ENCODE peak calls at places on chromosome 21, in eight cellular contexts. One of them, this sample, is unnamed.

GRCh38 chr21:42081138-42081537 is 10.0 kb downstream of the UMODL1 start:
- DNase-seq in heart right ventricle: no peak
- DNase-seq in fibroblast of lung: peak; percentile 37
- DNase-seq in left ventricle myocardium inferior: no peak
- DNase-seq in lower lobe of right lung: no peak
- DNase-seq in prostate gland: no peak
- DNase-seq in pancreas: no peak
- DNase-seq in testis: no peak
- DNase-seq in this sample: no peak

GRCh38 chr21:29224006-29224405 is 74.7 kb upstream of the BACH1 start:
- DNase-seq in heart right ventricle: no peak
- DNase-seq in fibroblast of lung: no peak
- DNase-seq in left ventricle myocardium inferior: no peak
- DNase-seq in lower lobe of right lung: no peak
- DNase-seq in prostate gland: no peak
- DNase-seq in pancreas: no peak
- DNase-seq in testis: no peak
- DNase-seq in this sample: no peak

GRCh38 chr21:35316933-35317332 is 267.8 kb upstream of the RUNX1 start:
- DNase-seq in heart right ventricle: no peak
- DNase-seq in fibroblast of lung: peak; percentile 87
- DNase-seq in left ventricle myocardium inferior: no peak
- DNase-seq in lower lobe of right lung: no peak
- DNase-seq in prostate gland: no peak
- DNase-seq in pancreas: no peak
- DNase-seq in testis: no peak
- DNase-seq in this sample: peak; percentile 54

GRCh38 chr21:25283720-25284119 is 323.6 kb downstream of the MRPL39 start:
- DNase-seq in heart right ventricle: no peak
- DNase-seq in fibroblast of lung: peak; percentile 25
- DNase-seq in left ventricle myocardium inferior: no peak
- DNase-seq in lower lobe of right lung: no peak
- DNase-seq in prostate gland: no peak
- DNase-seq in pancreas: no peak
- DNase-seq in testis: no peak
- DNase-seq in this sample: no peak

GRCh38 chr21:36589352-36589971 is 109.5 kb upstream of the SIM2 start:
- DNase-seq in heart right ventricle: peak; percentile 30
- DNase-seq in fibroblast of lung: peak; percentile 13
- DNase-seq in left ventricle myocardium inferior: no peak
- DNase-seq in lower lobe of right lung: peak; percentile 53
- DNase-seq in prostate gland: no peak
- DNase-seq in pancreas: peak; percentile 76
- DNase-seq in testis: peak; percentile 61
- DNase-seq in this sample: peak; percentile 21

GRCh38 chr21:37257526-37257966 is 9.6 kb downstream of the VPS26C start:
- DNase-seq in heart right ventricle: no peak
- DNase-seq in fibroblast of lung: peak; percentile 33
- DNase-seq in left ventricle myocardium inferior: peak; percentile 23
- DNase-seq in lower lobe of right lung: peak; percentile 56
- DNase-seq in prostate gland: peak; percentile 6
- DNase-seq in pancreas: peak; percentile 26
- DNase-seq in testis: peak; percentile 42
- DNase-seq in this sample: peak; percentile 45

GRCh38 chr21:36059823-36060158 is 535 bp downstream of the SETD4 start:
- DNase-seq in heart right ventricle: peak; percentile 43
- DNase-seq in fibroblast of lung: no peak
- DNase-seq in left ventricle myocardium inferior: peak; percentile 36
- DNase-seq in lower lobe of right lung: no peak
- DNase-seq in prostate gland: peak; percentile 14
- DNase-seq in pancreas: peak; percentile 46
- DNase-seq in testis: peak; percentile 73
- DNase-seq in this sample: no peak

GRCh38 chr21:37983336-37984095 is 67.3 kb upstream of the KCNJ6 start:
- DNase-seq in heart right ventricle: no peak
- DNase-seq in fibroblast of lung: peak; percentile 15
- DNase-seq in left ventricle myocardium inferior: no peak
- DNase-seq in lower lobe of right lung: no peak
- DNase-seq in prostate gland: no peak
- DNase-seq in pancreas: no peak
- DNase-seq in testis: no peak
- DNase-seq in this sample: no peak

GRCh38 chr21:36847189-36847588 is 119.3 kb downstream of the HLCS start:
- DNase-seq in heart right ventricle: no peak
- DNase-seq in fibroblast of lung: peak; percentile 77
- DNase-seq in left ventricle myocardium inferior: no peak
- DNase-seq in lower lobe of right lung: no peak
- DNase-seq in prostate gland: peak; percentile 31
- DNase-seq in pancreas: no peak
- DNase-seq in testis: no peak
- DNase-seq in this sample: no peak

GRCh38 chr21:35578831-35579470 is 481.4 kb downstream of the SETD4 start:
- DNase-seq in heart right ventricle: no peak
- DNase-seq in fibroblast of lung: peak; percentile 68
- DNase-seq in left ventricle myocardium inferior: no peak
- DNase-seq in lower lobe of right lung: no peak
- DNase-seq in prostate gland: no peak
- DNase-seq in pancreas: no peak
- DNase-seq in testis: no peak
- DNase-seq in this sample: no peak

GRCh38 chr21:42225571-42226155 is 6.7 kb downstream of the ABCG1 start:
- DNase-seq in heart right ventricle: no peak
- DNase-seq in fibroblast of lung: no peak
- DNase-seq in left ventricle myocardium inferior: no peak
- DNase-seq in lower lobe of right lung: peak; percentile 15
- DNase-seq in prostate gland: no peak
- DNase-seq in pancreas: no peak
- DNase-seq in testis: no peak
- DNase-seq in this sample: no peak

GRCh38 chr21:30600787-30601186 is at the start of gene KRTAP22-1:
- DNase-seq in heart right ventricle: no peak
- DNase-seq in fibroblast of lung: no peak
- DNase-seq in left ventricle myocardium inferior: no peak
- DNase-seq in lower lobe of right lung: no peak
- DNase-seq in prostate gland: no peak
- DNase-seq in pancreas: no peak
- DNase-seq in testis: no peak
- DNase-seq in this sample: no peak

GRCh38 chr21:36310016-36310415 is 10.0 kb upstream of the MORC3 start:
- DNase-seq in heart right ventricle: no peak
- DNase-seq in fibroblast of lung: no peak
- DNase-seq in left ventricle myocardium inferior: no peak
- DNase-seq in lower lobe of right lung: no peak
- DNase-seq in prostate gland: no peak
- DNase-seq in pancreas: no peak
- DNase-seq in testis: no peak
- DNase-seq in this sample: no peak

GRCh38 chr21:28781602-28782274 is 210.9 kb downstream of the LTN1 start:
- DNase-seq in heart right ventricle: no peak
- DNase-seq in fibroblast of lung: no peak
- DNase-seq in left ventricle myocardium inferior: no peak
- DNase-seq in lower lobe of right lung: no peak
- DNase-seq in prostate gland: no peak
- DNase-seq in pancreas: no peak
- DNase-seq in testis: no peak
- DNase-seq in this sample: peak; percentile 9

GRCh38 chr21:41622201-41622600 is 114.2 kb upstream of the TMPRSS2 start:
- DNase-seq in heart right ventricle: no peak
- DNase-seq in fibroblast of lung: no peak
- DNase-seq in left ventricle myocardium inferior: no peak
- DNase-seq in lower lobe of right lung: no peak
- DNase-seq in prostate gland: no peak
- DNase-seq in pancreas: no peak
- DNase-seq in testis: no peak
- DNase-seq in this sample: no peak

GRCh38 chr21:45289655-45290515 is 2.2 kb upstream of the POFUT2 start:
- DNase-seq in heart right ventricle: no peak
- DNase-seq in fibroblast of lung: peak; percentile 20
- DNase-seq in left ventricle myocardium inferior: no peak
- DNase-seq in lower lobe of right lung: peak; percentile 20
- DNase-seq in prostate gland: no peak
- DNase-seq in pancreas: no peak
- DNase-seq in testis: peak; percentile 11
- DNase-seq in this sample: no peak

GRCh38 chr21:45011911-45012660 is 62.3 kb upstream of the ADARB1 start:
- DNase-seq in heart right ventricle: peak; percentile 15
- DNase-seq in fibroblast of lung: peak; percentile 91
- DNase-seq in left ventricle myocardium inferior: peak; percentile 16
- DNase-seq in lower lobe of right lung: peak; percentile 36
- DNase-seq in prostate gland: no peak
- DNase-seq in pancreas: peak; percentile 12
- DNase-seq in testis: no peak
- DNase-seq in this sample: no peak

GRCh38 chr21:35329940-35330670 is 281.0 kb upstream of the RUNX1 start:
- DNase-seq in heart right ventricle: no peak
- DNase-seq in fibroblast of lung: peak; percentile 33
- DNase-seq in left ventricle myocardium inferior: no peak
- DNase-seq in lower lobe of right lung: no peak
- DNase-seq in prostate gland: no peak
- DNase-seq in pancreas: no peak
- DNase-seq in testis: peak; percentile 54
- DNase-seq in this sample: no peak

GRCh38 chr21:43904316-43904925 is 39.4 kb downstream of the AGPAT3 start:
- DNase-seq in heart right ventricle: no peak
- DNase-seq in fibroblast of lung: no peak
- DNase-seq in left ventricle myocardium inferior: no peak
- DNase-seq in lower lobe of right lung: no peak
- DNase-seq in prostate gland: no peak
- DNase-seq in pancreas: no peak
- DNase-seq in testis: no peak
- DNase-seq in this sample: no peak
- H3K27ac ChIP-seq in heart right ventricle: no peak overlapping the region
- H3K27ac ChIP-seq in fibroblast of lung: peak overlapping the region; percentile 36
- H3K27ac ChIP-seq in left ventricle myocardium inferior: peak overlapping the region; percentile 82
- H3K27ac ChIP-seq in lower lobe of right lung: peak overlapping the region; percentile 72
- H3K27ac ChIP-seq in prostate gland: no peak overlapping the region
- H3K27ac ChIP-seq in pancreas: no peak overlapping the region
- H3K27ac ChIP-seq in testis: no peak overlapping the region
- H3K27ac ChIP-seq in this sample: no peak overlapping the region

GRCh38 chr21:16455526-16455925 is 725.7 kb downstream of the USP25 start:
- DNase-seq in heart right ventricle: no peak
- DNase-seq in fibroblast of lung: peak; percentile 57
- DNase-seq in left ventricle myocardium inferior: no peak
- DNase-seq in lower lobe of right lung: no peak
- DNase-seq in prostate gland: no peak
- DNase-seq in pancreas: no peak
- DNase-seq in testis: no peak
- DNase-seq in this sample: no peak
- H3K4me3 ChIP-seq in heart right ventricle: no peak overlapping the region
- H3K4me3 ChIP-seq in fibroblast of lung: no peak overlapping the region
- H3K4me3 ChIP-seq in left ventricle myocardium inferior: no peak overlapping the region
- H3K4me3 ChIP-seq in lower lobe of right lung: no peak overlapping the region
- H3K4me3 ChIP-seq in prostate gland: no peak overlapping the region
- H3K4me3 ChIP-seq in pancreas: no peak overlapping the region
- H3K4me3 ChIP-seq in testis: no peak overlapping the region
- H3K4me3 ChIP-seq in this sample: no peak overlapping the region

GRCh38 chr21:33682992-33683627 is 40.8 kb downstream of the ITSN1 start:
- DNase-seq in heart right ventricle: no peak
- DNase-seq in fibroblast of lung: peak; percentile 99
- DNase-seq in left ventricle myocardium inferior: no peak
- DNase-seq in lower lobe of right lung: no peak
- DNase-seq in prostate gland: no peak
- DNase-seq in pancreas: no peak
- DNase-seq in testis: no peak
- DNase-seq in this sample: no peak
- H3K4me1 ChIP-seq in heart right ventricle: peaks cover 39% of the 10 kb centered on the region
- H3K4me1 ChIP-seq in fibroblast of lung: peaks cover 18% of the 10 kb centered on the region
- H3K4me1 ChIP-seq in left ventricle myocardium inferior: peaks cover 66% of the 10 kb centered on the region
- H3K4me1 ChIP-seq in lower lobe of right lung: peaks cover 34% of the 10 kb centered on the region
- H3K4me1 ChIP-seq in prostate gland: no peaks in the 10 kb centered on the region
- H3K4me1 ChIP-seq in pancreas: peaks cover 29% of the 10 kb centered on the region
- H3K4me1 ChIP-seq in testis: peaks cover 14% of the 10 kb centered on the region
- H3K4me1 ChIP-seq in this sample: peaks cover 4% of the 10 kb centered on the region

GRCh38 chr21:33978585-33978984 is 63.0 kb upstream of the ATP5PO start:
- DNase-seq in heart right ventricle: no peak
- DNase-seq in fibroblast of lung: no peak
- DNase-seq in left ventricle myocardium inferior: no peak
- DNase-seq in lower lobe of right lung: no peak
- DNase-seq in prostate gland: no peak
- DNase-seq in pancreas: no peak
- DNase-seq in testis: no peak
- DNase-seq in this sample: no peak

GRCh38 chr21:33976082-33976979 is 60.7 kb upstream of the ATP5PO start:
- DNase-seq in heart right ventricle: peak; percentile 35
- DNase-seq in fibroblast of lung: peak; percentile 99
- DNase-seq in left ventricle myocardium inferior: peak; percentile 37
- DNase-seq in lower lobe of right lung: no peak
- DNase-seq in prostate gland: no peak
- DNase-seq in pancreas: no peak
- DNase-seq in testis: no peak
- DNase-seq in this sample: no peak

GRCh38 chr21:33977721-33978369 is 62.2 kb upstream of the ATP5PO start:
- DNase-seq in heart right ventricle: no peak
- DNase-seq in fibroblast of lung: no peak
- DNase-seq in left ventricle myocardium inferior: no peak
- DNase-seq in lower lobe of right lung: no peak
- DNase-seq in prostate gland: no peak
- DNase-seq in pancreas: no peak
- DNase-seq in testis: no peak
- DNase-seq in this sample: no peak

GRCh38 chr21:33975548-33976081 is 60.0 kb upstream of the ATP5PO start:
- DNase-seq in heart right ventricle: no peak
- DNase-seq in fibroblast of lung: peak; percentile 67
- DNase-seq in left ventricle myocardium inferior: no peak
- DNase-seq in lower lobe of right lung: no peak
- DNase-seq in prostate gland: no peak
- DNase-seq in pancreas: no peak
- DNase-seq in testis: no peak
- DNase-seq in this sample: peak; percentile 42

DNA sequence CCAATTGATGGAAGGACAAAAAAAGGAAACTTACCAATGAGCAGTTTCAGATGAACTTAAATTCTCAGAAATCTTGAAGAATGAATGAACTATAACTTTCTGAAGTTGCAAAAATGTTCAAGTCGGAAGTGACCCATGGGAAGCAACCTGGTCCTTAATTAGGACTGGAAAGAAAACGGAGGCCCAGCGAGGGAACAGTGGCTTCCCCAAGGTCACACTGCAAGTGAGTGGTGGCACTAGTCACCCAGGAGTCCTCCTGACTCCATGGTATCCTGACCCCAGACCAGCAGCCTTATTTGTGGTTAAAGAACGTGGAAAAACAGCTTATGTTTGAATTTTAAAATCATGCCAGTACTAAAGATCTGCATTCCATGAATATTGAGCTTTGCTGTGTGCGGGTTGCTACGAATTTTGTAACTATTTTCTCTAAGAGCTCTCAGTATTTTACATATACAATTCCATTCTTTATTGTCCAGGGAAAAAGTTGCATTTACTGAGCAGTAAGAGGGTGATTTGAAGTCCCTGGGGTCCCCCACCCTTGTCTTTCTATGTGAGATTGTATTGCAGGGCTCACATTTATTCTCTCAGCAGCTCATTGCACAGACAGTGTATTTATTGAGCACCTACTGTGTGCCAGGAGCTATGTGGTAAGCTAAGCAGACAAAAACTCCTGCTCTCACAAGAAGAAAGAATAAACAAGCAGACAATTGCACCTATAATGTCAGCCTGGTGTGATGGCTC is 61.5 kb upstream of the ATP5PO start:
- DNase-seq in heart right ventricle: no peak
- DNase-seq in fibroblast of lung: no peak
- DNase-seq in left ventricle myocardium inferior: no peak
- DNase-seq in lower lobe of right lung: no peak
- DNase-seq in prostate gland: no peak
- DNase-seq in pancreas: no peak
- DNase-seq in testis: no peak
- DNase-seq in this sample: no peak
- H3K27ac ChIP-seq in heart right ventricle: no peak overlapping the region
- H3K27ac ChIP-seq in fibroblast of lung: peak overlapping the region; percentile 40
- H3K27ac ChIP-seq in left ventricle myocardium inferior: peak overlapping the region; percentile 80
- H3K27ac ChIP-seq in lower lobe of right lung: peak overlapping the region; percentile 62
- H3K27ac ChIP-seq in prostate gland: no peak overlapping the region
- H3K27ac ChIP-seq in pancreas: no peak overlapping the region
- H3K27ac ChIP-seq in testis: no peak overlapping the region
- H3K27ac ChIP-seq in this sample: no peak overlapping the region